ENCODE peak calls at places on chromosomes 3 and 15, in eight cellular contexts. D is activated naive CD4-positive, alpha-beta T cell treated with anti-CD3 and anti-CD28 coated beads, Interleukin-2, amount 10 ng/mL, durations not matched to agents 7 days and 5 days; X is activated B cell treated with CpG ODN at 0.5 μM for 24 hours; L is fibroblast of mammary gland; Y is CD4-positive, alpha-beta T cell; Z is mesenchymal stem cell; H is heart right ventricle; I is AG09309. A is an unnamed sample.

GRCh38 chr3:56980283-56980682 is 80.2 kb upstream of the SPATA12 start:
- DNase-seq in D (no peak), X (no peak), L (no peak), Y (no peak), Z (no peak), H (no peak), I (no peak), A (peak)

GRCh38 chr3:192408007-192408655 is 319.2 kb downstream of the FGF12 start:
- DNase-seq in D (no peak), X (no peak), L (no peak), Y (no peak), Z (peak), H (peak), I (no peak), A (peak)

GRCh38 chr3:46947981-46948791 is 28.4 kb downstream of the CCDC12 start:
- DNase-seq in D (peak), X (no peak), L (peak), Y (peak), Z (peak), H (no peak), I (no peak), A (peak)

GRCh38 chr3:157247391-157247790 is 87.4 kb upstream of the CCNL1 start:
- DNase-seq in D (no peak), X (no peak), L (no peak), Y (no peak), Z (no peak), H (no peak), I (no peak), A (no peak)

GRCh38 chr3:106013971-106014370 is 145.2 kb upstream of the CBLB start:
- DNase-seq in D (no peak), X (no peak), L (peak), Y (no peak), Z (peak), H (no peak), I (peak), A (no peak)

GRCh38 chr3:98541695-98542094 is 9.9 kb downstream of the GPR15 start:
- DNase-seq in D (no peak), X (no peak), L (no peak), Y (no peak), Z (no peak), H (no peak), I (no peak), A (no peak)

GRCh38 chr3:55963611-55964010 is 476.5 kb upstream of the WNT5A start:
- DNase-seq in D (no peak), X (no peak), L (no peak), Y (no peak), Z (no peak), H (no peak), I (no peak), A (no peak)

GRCh38 chr15:49627407-49627877 is 6.6 kb downstream of the DTWD1 start:
- DNase-seq in D (no peak), X (no peak), L (peak), Y (no peak), Z (peak), H (no peak), I (peak), A (no peak)

GRCh38 chr15:34795267-34796081 is at the start of gene ACTC1:
- DNase-seq in D (no peak), X (no peak), L (peak), Y (no peak), Z (peak), H (peak), I (no peak), A (peak)

GRCh38 chr15:25947336-25948080 is 84.4 kb upstream of the ATP10A start:
- DNase-seq in D (no peak), X (no peak), L (peak), Y (no peak), Z (no peak), H (no peak), I (peak), A (no peak)

GRCh38 chr3:126389112-126389791 is 5.5 kb upstream of the CFAP100 start:
- DNase-seq in D (peak), X (peak), L (peak), Y (no peak), Z (peak), H (peak), I (peak), A (peak)

GRCh38 chr15:75200391-75200764 is 1.3 kb upstream of the C15orf39 start:
- DNase-seq in D (no peak), X (no peak), L (no peak), Y (no peak), Z (no peak), H (no peak), I (no peak), A (no peak)

GRCh38 chr3:59248976-59249375 is 199.2 kb upstream of the CFAP20DC start:
- DNase-seq in D (no peak), X (no peak), L (no peak), Y (no peak), Z (no peak), H (no peak), I (no peak), A (no peak)

GRCh38 chr3:24495334-24495994 is 814 bp upstream of the THRB start:
- DNase-seq in D (no peak), X (no peak), L (no peak), Y (no peak), Z (peak), H (peak), I (no peak), A (peak)

GRCh38 chr3:15520185-15520584 is 1.3 kb downstream of the COLQ start:
- DNase-seq in D (no peak), X (no peak), L (no peak), Y (no peak), Z (no peak), H (no peak), I (no peak), A (no peak)

GRCh38 chr15:27866505-27867165 is 232.5 kb downstream of the OCA2 start:
- DNase-seq in D (no peak), X (no peak), L (no peak), Y (no peak), Z (no peak), H (no peak), I (no peak), A (peak)

GRCh38 chr3:14135581-14135980 is 10.7 kb downstream of the TMEM43 start:
- DNase-seq in D (no peak), X (no peak), L (no peak), Y (no peak), Z (no peak), H (no peak), I (no peak), A (peak)

GRCh38 chr15:58292761-58293175 is 139.0 kb upstream of the LIPC start:
- DNase-seq in D (no peak), X (no peak), L (no peak), Y (no peak), Z (peak), H (no peak), I (no peak), A (no peak)

GRCh38 chr3:100500320-100500880 is 8.0 kb downstream of the TMEM45A start:
- DNase-seq in D (no peak), X (no peak), L (no peak), Y (no peak), Z (no peak), H (no peak), I (no peak), A (no peak)

GRCh38 chr3:66401578-66402382 is 99.0 kb downstream of the LRIG1 start:
- DNase-seq in D (no peak), X (no peak), L (no peak), Y (no peak), Z (no peak), H (no peak), I (no peak), A (peak)

GRCh38 chr15:55587321-55588069 is 650 bp downstream of the PYGO1 start:
- DNase-seq in D (no peak), X (peak), L (peak), Y (no peak), Z (peak), H (no peak), I (no peak), A (no peak)

GRCh38 chr15:92845109-92845508 is 55.0 kb upstream of the CHD2 start:
- DNase-seq in D (no peak), X (no peak), L (peak), Y (no peak), Z (peak), H (no peak), I (no peak), A (no peak)

GRCh38 chr3:189410522-189410921 is 220.7 kb upstream of the TP63 start:
- DNase-seq in D (no peak), X (no peak), L (no peak), Y (no peak), Z (no peak), H (no peak), I (no peak), A (no peak)

GRCh38 chr3:117103645-117104044 is 394.1 kb downstream of the TUSC7 start:
- DNase-seq in D (no peak), X (no peak), L (no peak), Y (no peak), Z (no peak), H (no peak), I (no peak), A (no peak)

GRCh38 chr3:194203482-194204035 is 67.6 kb downstream of the HES1 start:
- DNase-seq in D (peak), X (peak), L (no peak), Y (no peak), Z (no peak), H (no peak), I (no peak), A (no peak)

GRCh38 chr3:13300546-13301294 is 119.4 kb downstream of the NUP210 start:
- DNase-seq in D (no peak), X (no peak), L (no peak), Y (no peak), Z (no peak), H (no peak), I (no peak), A (no peak)

GRCh38 chr3:25663324-25664065 is 1.2 kb downstream of the TOP2B start:
- DNase-seq in D (peak), X (no peak), L (peak), Y (no peak), Z (peak), H (no peak), I (no peak), A (no peak)

GRCh38 chr3:93973160-93974126 is at the start of gene PROS1:
- DNase-seq in D (peak), X (peak), L (peak), Y (peak), Z (peak), H (peak), I (peak), A (peak)

GRCh38 chr3:15271785-15272381 is 60.5 kb downstream of the SH3BP5 start:
- DNase-seq in D (peak), X (peak), L (no peak), Y (peak), Z (no peak), H (peak), I (no peak), A (peak)

GRCh38 chr3:141414141-141414689 is 45.9 kb downstream of the ZBTB38 start:
- DNase-seq in D (peak), X (no peak), L (peak), Y (no peak), Z (peak), H (no peak), I (peak), A (no peak)

GRCh38 chr3:95418251-95418650 is 1355.4 kb downstream of the NSUN3 start:
- DNase-seq in D (no peak), X (no peak), L (no peak), Y (no peak), Z (no peak), H (no peak), I (no peak), A (no peak)